ENCODE peak calls at places on chromosomes 5 and 9, in eight cellular contexts. V is left ventricle myocardium inferior, H is keratinocyte, S is chondrocyte, C is heart left ventricle, O is AG09309, G is fibroblast of lung, L is foreskin fibroblast. B is an unnamed sample.

GRCh38 chr9:35079041-35079425 is 709 bp downstream of the FANCG start:
- DNase-seq in S (no peak), O (no peak), C (no peak), V (no peak), L (peak; percentile 27), G (no peak), H (no peak), B (no peak)

GRCh38 chr9:106286249-106286648 is 576.7 kb upstream of the ZNF462 start:
- DNase-seq in V (no peak), L (no peak), G (peak; percentile 20), S (no peak), C (no peak), H (no peak), O (no peak), B (no peak)

GRCh38 chr9:133901184-133901835 is 90.8 kb downstream of the VAV2 start:
- DNase-seq in G (no peak), L (no peak), O (no peak), S (no peak), C (no peak), H (no peak), V (no peak), B (no peak)

GRCh38 chr5:148998174-148998797 is 64.6 kb downstream of the SH3TC2 start:
- DNase-seq in H (no peak), O (no peak), V (no peak), S (no peak), L (peak; percentile 83), C (no peak), G (peak; percentile 50), B (no peak)

GRCh38 chr5:142296914-142297417 is 27.9 kb downstream of the SPRY4 start:
- DNase-seq in L (peak; percentile 49), S (no peak), H (no peak), O (peak; percentile 37), G (peak; percentile 92), C (peak; percentile 50), V (peak; percentile 36), B (no peak)

GRCh38 chr9:31677877-31678276 is 706.6 kb upstream of the ACO1 start:
- DNase-seq in V (no peak), L (no peak), S (no peak), O (no peak), C (no peak), G (no peak), H (no peak), B (no peak)

GRCh38 chr9:20408513-20408912 is 213.8 kb downstream of the MLLT3 start:
- DNase-seq in C (no peak), V (no peak), O (no peak), L (no peak), G (no peak), H (no peak), S (no peak), B (no peak)

GRCh38 chr9:85702881-85703280 is 38.9 kb downstream of the AGTPBP1 start:
- DNase-seq in G (no peak), V (no peak), C (no peak), O (no peak), L (no peak), S (no peak), H (no peak), B (no peak)

GRCh38 chr5:11126844-11127243 is 365.8 kb upstream of the DAP start:
- DNase-seq in V (no peak), L (no peak), G (no peak), O (no peak), S (no peak), C (no peak), H (no peak), B (no peak)

GRCh38 chr5:14190194-14191164 is 47.3 kb downstream of the TRIO start:
- DNase-seq in O (peak; percentile 95), C (no peak), G (peak; percentile 100), S (no peak), L (peak; percentile 97), H (peak; percentile 82), V (no peak), B (peak; percentile 55)

GRCh38 chr5:158943057-158943456 is 156.7 kb downstream of the EBF1 start:
- DNase-seq in S (no peak), L (peak; percentile 93), O (peak; percentile 83), G (peak; percentile 88), V (peak; percentile 44), C (peak; percentile 48), H (peak; percentile 67), B (peak; percentile 57)

DNA sequence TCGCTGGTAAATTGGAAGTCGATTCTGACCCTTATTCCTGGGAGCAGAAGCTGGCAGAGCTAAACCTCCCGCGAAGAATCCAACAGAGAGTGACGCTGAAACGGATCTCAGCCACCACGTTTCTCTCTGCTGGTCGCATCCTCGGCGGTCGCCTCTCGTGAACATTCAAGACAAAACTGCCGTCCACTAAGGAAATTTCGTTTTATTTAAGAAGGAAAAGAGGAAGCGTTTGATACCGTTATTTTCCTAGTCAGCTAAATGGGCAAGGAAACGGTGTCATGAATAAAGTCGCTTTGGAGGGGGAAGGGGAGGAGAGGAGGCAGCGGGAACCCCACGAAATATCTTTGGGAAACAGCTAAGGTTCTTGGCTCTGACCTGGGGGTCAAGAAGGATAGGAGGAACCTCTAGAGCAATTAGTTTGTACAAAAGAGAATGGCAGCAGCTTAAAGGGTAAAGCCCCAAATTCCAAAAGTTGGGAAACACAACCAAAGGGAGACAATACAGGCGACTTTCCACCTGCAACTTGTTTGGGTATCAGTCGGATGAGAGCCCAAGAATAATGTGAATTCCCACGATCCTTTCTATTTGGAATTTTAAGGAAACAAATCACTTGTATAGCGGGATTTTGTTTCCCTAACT is 2.0 kb downstream of the FOXB2 start:
- DNase-seq in G (no peak), C (no peak), S (no peak), V (no peak), O (no peak), L (peak; percentile 25), H (no peak), B (no peak)
- TF ChIP-seq CTCF in G (no peak), C (no peak), S (no peak), V (no peak), O (no peak), L (no peak), H (no peak), B (no peak)

GRCh38 chr9:19230356-19231125 is at the start of gene DENND4C:
- DNase-seq in H (no peak), G (peak; percentile 85), L (peak; percentile 92), O (peak; percentile 33), S (peak; percentile 95), C (peak; percentile 92), V (peak; percentile 87), B (peak; percentile 86)

GRCh38 chr9:19232830-19233194 is 2.3 kb downstream of the DENND4C start:
- DNase-seq in V (no peak), L (peak; percentile 63), S (no peak), G (peak; percentile 67), C (no peak), H (no peak), O (peak; percentile 10), B (no peak)

GRCh38 chr9:19231126-19232035 is 888 bp downstream of the DENND4C start:
- DNase-seq in C (no peak), L (peak; percentile 33), O (no peak), V (no peak), H (no peak), G (peak; percentile 26), S (no peak), B (no peak)

GRCh38 chr9:19232117-19232829 is 1.8 kb downstream of the DENND4C start:
- DNase-seq in G (no peak), C (no peak), V (no peak), O (no peak), S (no peak), H (no peak), L (peak; percentile 19), B (no peak)

DNA sequence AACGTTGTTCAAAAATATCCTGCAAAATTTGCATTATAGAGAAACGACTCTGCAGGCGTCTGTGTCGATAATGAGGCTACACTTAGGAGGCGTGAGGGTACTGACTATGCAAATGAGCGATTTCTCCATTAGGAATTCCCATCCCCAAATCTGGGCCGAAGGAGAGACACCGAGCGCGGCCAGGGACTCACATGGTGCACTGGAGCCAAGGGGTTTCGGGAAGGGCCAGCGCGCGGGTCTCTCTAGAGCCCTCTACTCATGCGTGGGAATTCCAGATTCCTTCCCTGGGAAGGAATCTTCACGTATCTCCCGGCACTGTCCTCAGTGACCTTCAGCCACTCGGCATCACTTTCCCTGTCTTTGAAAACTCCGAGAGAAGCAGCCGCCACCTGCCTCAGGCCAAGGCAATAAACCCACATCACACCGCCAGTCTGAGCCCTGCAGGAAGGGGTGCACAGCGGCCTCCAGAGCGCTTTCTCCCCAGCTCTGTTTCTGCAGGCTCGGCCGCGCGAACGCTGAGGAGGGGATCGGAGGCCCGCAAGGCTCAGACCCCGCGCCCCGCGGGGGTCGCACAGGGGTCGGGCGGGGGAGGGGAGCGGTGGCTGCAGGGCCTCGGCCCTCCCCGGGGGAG is 653 bp upstream of the DENND4C start:
- DNase-seq in L (no peak), C (peak; percentile 58), H (no peak), G (no peak), O (no peak), V (peak; percentile 41), S (no peak), B (no peak)
- TF ChIP-seq CTCF in L (no peak), C (no peak), H (no peak), G (no peak), O (no peak), V (no peak), S (peak; percentile 27), B (no peak)

GRCh38 chr5:163964650-163965049 is 459.2 kb downstream of the MAT2B start:
- DNase-seq in S (no peak), C (no peak), V (no peak), O (no peak), H (no peak), L (no peak), G (peak; percentile 48), B (no peak)

GRCh38 chr5:163967273-163967672 is 461.9 kb downstream of the MAT2B start:
- DNase-seq in S (no peak), G (no peak), V (no peak), C (no peak), L (no peak), O (no peak), H (no peak), B (no peak)

GRCh38 chr5:163968651-163969050 is 463.2 kb downstream of the MAT2B start:
- DNase-seq in L (no peak), V (no peak), H (no peak), S (no peak), G (no peak), O (no peak), C (no peak), B (no peak)

DNA sequence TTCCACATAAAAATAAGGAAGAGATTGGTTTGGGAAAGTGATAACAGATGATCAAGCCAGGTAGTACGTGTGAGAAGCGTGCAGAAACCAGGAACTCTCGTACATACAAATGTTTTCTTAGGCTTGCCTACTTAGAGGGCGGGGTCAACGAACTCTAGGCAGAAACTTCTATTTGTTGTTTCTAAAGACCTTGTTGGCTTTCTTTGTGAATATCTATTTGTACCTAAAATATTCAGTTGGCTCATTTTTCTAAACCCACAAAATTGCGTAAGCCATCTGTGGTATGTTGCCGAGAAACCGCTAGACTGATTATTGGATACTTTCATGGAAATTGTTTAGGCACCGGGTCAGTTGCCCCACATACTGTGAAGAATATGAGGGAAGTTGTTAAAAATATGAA is 458.5 kb downstream of the MAT2B start:
- DNase-seq in L (no peak), S (no peak), O (peak; percentile 25), C (no peak), H (no peak), V (no peak), G (peak; percentile 51), B (no peak)
- TF ChIP-seq CTCF in L (no peak), S (no peak), O (no peak), C (no peak), H (no peak), V (no peak), G (no peak), B (no peak)

DNA sequence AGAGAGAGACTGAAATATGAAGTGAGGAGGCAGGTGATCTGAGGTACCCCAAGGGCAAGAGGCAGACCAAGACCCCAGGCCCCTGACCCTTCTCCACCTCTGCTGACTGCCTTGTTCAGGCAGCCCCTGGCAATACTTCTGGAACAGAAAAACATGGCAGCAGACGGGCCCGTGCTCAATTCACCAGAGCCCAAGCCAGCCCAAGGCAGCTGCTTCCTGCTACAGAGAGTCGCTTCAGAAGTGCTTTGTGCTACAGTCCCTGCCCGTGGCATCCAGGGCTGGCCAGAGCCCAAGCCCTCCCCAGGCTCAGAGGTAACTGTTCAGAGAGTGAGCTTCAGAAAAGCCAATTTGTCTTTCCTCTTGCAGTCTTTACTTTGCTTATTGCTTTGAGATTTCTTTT is 151.4 kb upstream of the FSTL4 start:
- DNase-seq in C (no peak), O (no peak), G (no peak), H (no peak), S (no peak), V (no peak), L (no peak), B (no peak)
- TF ChIP-seq CTCF in C (no peak), O (no peak), G (no peak), H (no peak), S (no peak), V (no peak), L (no peak), B (no peak)